ENCODE peak calls at places on chromosomes 4 and X, in ten cellular contexts. One of them, this sample, is unnamed. For H3K27me3, the result is how much of the 10 kb centered on the place peaks cover.

GRCh38 chr4:146053901-146054300 is 115.3 kb upstream of the ZNF827 start:
- DNase-seq in hepatocyte: no peak
- DNase-seq in brain microvascular endothelial cell: peak
- DNase-seq in neural progenitor cell: no peak
- DNase-seq in cardiac muscle cell: no peak
- DNase-seq in RWPE2: no peak
- DNase-seq in pancreas: no peak
- DNase-seq in naive thymus-derived CD4-positive, alpha-beta T cell: no peak
- DNase-seq in CD8-positive, alpha-beta memory T cell: no peak
- DNase-seq in SJSA1: no peak
- DNase-seq in this sample: no peak

GRCh38 chrX:40174594-40175415 is 77.0 kb upstream of the BCOR start:
- DNase-seq in naive thymus-derived CD4-positive, alpha-beta T cell: peak
- DNase-seq in brain microvascular endothelial cell: peak
- DNase-seq in SJSA1: peak
- DNase-seq in hepatocyte: peak
- DNase-seq in pancreas: peak
- DNase-seq in RWPE2: no peak
- DNase-seq in cardiac muscle cell: peak
- DNase-seq in CD8-positive, alpha-beta memory T cell: peak
- DNase-seq in neural progenitor cell: peak
- DNase-seq in this sample: peak

GRCh38 chr4:41963105-41963504 is 18.5 kb upstream of the DCAF4L1 start:
- DNase-seq in naive thymus-derived CD4-positive, alpha-beta T cell: no peak
- DNase-seq in cardiac muscle cell: peak
- DNase-seq in RWPE2: no peak
- DNase-seq in SJSA1: peak
- DNase-seq in brain microvascular endothelial cell: peak
- DNase-seq in pancreas: no peak
- DNase-seq in CD8-positive, alpha-beta memory T cell: no peak
- DNase-seq in neural progenitor cell: peak
- DNase-seq in hepatocyte: peak
- DNase-seq in this sample: no peak

GRCh38 chrX:103538728-103539127 is 19.4 kb upstream of the RAB40A start:
- DNase-seq in CD8-positive, alpha-beta memory T cell: no peak
- DNase-seq in pancreas: no peak
- DNase-seq in neural progenitor cell: no peak
- DNase-seq in brain microvascular endothelial cell: no peak
- DNase-seq in hepatocyte: peak
- DNase-seq in RWPE2: no peak
- DNase-seq in cardiac muscle cell: no peak
- DNase-seq in SJSA1: no peak
- DNase-seq in naive thymus-derived CD4-positive, alpha-beta T cell: no peak
- DNase-seq in this sample: no peak

GRCh38 chr4:22237155-22237751 is 278.6 kb downstream of the ADGRA3 start:
- DNase-seq in RWPE2: no peak
- DNase-seq in CD8-positive, alpha-beta memory T cell: no peak
- DNase-seq in neural progenitor cell: peak
- DNase-seq in SJSA1: no peak
- DNase-seq in naive thymus-derived CD4-positive, alpha-beta T cell: peak
- DNase-seq in brain microvascular endothelial cell: no peak
- DNase-seq in pancreas: peak
- DNase-seq in hepatocyte: peak
- DNase-seq in cardiac muscle cell: peak
- DNase-seq in this sample: peak

GRCh38 chr4:8754634-8755589 is 116.7 kb downstream of the HMX1 start:
- DNase-seq in pancreas: peak
- DNase-seq in neural progenitor cell: no peak
- DNase-seq in RWPE2: no peak
- DNase-seq in naive thymus-derived CD4-positive, alpha-beta T cell: no peak
- DNase-seq in hepatocyte: no peak
- DNase-seq in cardiac muscle cell: no peak
- DNase-seq in SJSA1: no peak
- DNase-seq in brain microvascular endothelial cell: no peak
- DNase-seq in CD8-positive, alpha-beta memory T cell: no peak
- DNase-seq in this sample: peak

GRCh38 chr4:10030946-10031662 is 9.8 kb upstream of the SLC2A9 start:
- DNase-seq in brain microvascular endothelial cell: peak
- DNase-seq in cardiac muscle cell: no peak
- DNase-seq in hepatocyte: no peak
- DNase-seq in neural progenitor cell: no peak
- DNase-seq in CD8-positive, alpha-beta memory T cell: no peak
- DNase-seq in SJSA1: no peak
- DNase-seq in naive thymus-derived CD4-positive, alpha-beta T cell: no peak
- DNase-seq in RWPE2: no peak
- DNase-seq in pancreas: no peak
- DNase-seq in this sample: no peak

GRCh38 chr4:7312691-7313090 is 120.4 kb downstream of the SORCS2 start:
- DNase-seq in brain microvascular endothelial cell: no peak
- DNase-seq in naive thymus-derived CD4-positive, alpha-beta T cell: no peak
- DNase-seq in CD8-positive, alpha-beta memory T cell: no peak
- DNase-seq in cardiac muscle cell: no peak
- DNase-seq in hepatocyte: no peak
- DNase-seq in pancreas: no peak
- DNase-seq in neural progenitor cell: no peak
- DNase-seq in SJSA1: no peak
- DNase-seq in RWPE2: no peak
- DNase-seq in this sample: no peak

GRCh38 chr4:152970102-152970820 is 34.1 kb downstream of the FHDC1 start:
- DNase-seq in hepatocyte: no peak
- DNase-seq in pancreas: no peak
- DNase-seq in brain microvascular endothelial cell: no peak
- DNase-seq in RWPE2: no peak
- DNase-seq in neural progenitor cell: no peak
- DNase-seq in CD8-positive, alpha-beta memory T cell: no peak
- DNase-seq in SJSA1: peak
- DNase-seq in naive thymus-derived CD4-positive, alpha-beta T cell: no peak
- DNase-seq in cardiac muscle cell: no peak
- DNase-seq in this sample: no peak

GRCh38 chr4:152971053-152971452 is 34.9 kb downstream of the FHDC1 start:
- DNase-seq in hepatocyte: no peak
- DNase-seq in CD8-positive, alpha-beta memory T cell: no peak
- DNase-seq in neural progenitor cell: no peak
- DNase-seq in RWPE2: no peak
- DNase-seq in SJSA1: no peak
- DNase-seq in brain microvascular endothelial cell: no peak
- DNase-seq in naive thymus-derived CD4-positive, alpha-beta T cell: no peak
- DNase-seq in pancreas: no peak
- DNase-seq in cardiac muscle cell: no peak
- DNase-seq in this sample: no peak

GRCh38 chr4:152973614-152974200 is 37.6 kb downstream of the FHDC1 start:
- DNase-seq in RWPE2: no peak
- DNase-seq in SJSA1: no peak
- DNase-seq in cardiac muscle cell: no peak
- DNase-seq in hepatocyte: no peak
- DNase-seq in naive thymus-derived CD4-positive, alpha-beta T cell: no peak
- DNase-seq in brain microvascular endothelial cell: no peak
- DNase-seq in neural progenitor cell: no peak
- DNase-seq in pancreas: no peak
- DNase-seq in CD8-positive, alpha-beta memory T cell: no peak
- DNase-seq in this sample: no peak

GRCh38 chr4:152974732-152975614 is 38.9 kb downstream of the FHDC1 start:
- DNase-seq in neural progenitor cell: no peak
- DNase-seq in cardiac muscle cell: no peak
- DNase-seq in RWPE2: no peak
- DNase-seq in hepatocyte: no peak
- DNase-seq in SJSA1: no peak
- DNase-seq in CD8-positive, alpha-beta memory T cell: no peak
- DNase-seq in naive thymus-derived CD4-positive, alpha-beta T cell: no peak
- DNase-seq in pancreas: no peak
- DNase-seq in brain microvascular endothelial cell: no peak
- DNase-seq in this sample: no peak

GRCh38 chr4:152972821-152973613 is 36.9 kb downstream of the FHDC1 start:
- DNase-seq in SJSA1: peak
- DNase-seq in brain microvascular endothelial cell: peak
- DNase-seq in naive thymus-derived CD4-positive, alpha-beta T cell: no peak
- DNase-seq in RWPE2: no peak
- DNase-seq in CD8-positive, alpha-beta memory T cell: no peak
- DNase-seq in hepatocyte: no peak
- DNase-seq in neural progenitor cell: no peak
- DNase-seq in pancreas: no peak
- DNase-seq in cardiac muscle cell: no peak
- DNase-seq in this sample: no peak
- H3K27ac ChIP-seq in SJSA1: peak
- H3K27ac ChIP-seq in brain microvascular endothelial cell: no peak
- H3K27ac ChIP-seq in naive thymus-derived CD4-positive, alpha-beta T cell: no peak
- H3K27ac ChIP-seq in RWPE2: peak
- H3K27ac ChIP-seq in CD8-positive, alpha-beta memory T cell: no peak
- H3K27ac ChIP-seq in hepatocyte: no peak
- H3K27ac ChIP-seq in neural progenitor cell: no peak
- H3K27ac ChIP-seq in pancreas: no peak
- H3K27ac ChIP-seq in cardiac muscle cell: no peak
- H3K27ac ChIP-seq in this sample: no peak

DNA sequence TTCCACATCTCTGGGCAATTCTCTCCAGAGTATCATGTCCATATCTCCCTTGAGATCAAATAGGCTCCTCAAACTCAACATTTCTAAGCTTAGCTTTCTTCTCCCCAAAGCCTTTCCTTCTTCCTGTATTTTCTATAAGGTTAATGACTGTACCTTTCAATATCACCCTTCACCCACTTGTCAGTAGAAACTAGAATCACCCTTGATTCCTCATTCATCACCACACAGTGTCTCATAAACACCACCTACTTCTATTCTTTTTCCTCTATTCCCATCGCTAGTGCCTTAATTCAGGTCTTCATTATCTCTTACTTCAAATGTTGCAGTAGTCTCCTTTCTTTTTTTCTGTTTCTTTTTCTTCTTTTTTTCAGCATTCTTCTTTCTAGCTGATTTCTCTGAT is 28.3 kb upstream of the SMS start:
- DNase-seq in cardiac muscle cell: no peak
- DNase-seq in brain microvascular endothelial cell: no peak
- DNase-seq in neural progenitor cell: no peak
- DNase-seq in pancreas: no peak
- DNase-seq in hepatocyte: no peak
- DNase-seq in RWPE2: no peak
- DNase-seq in naive thymus-derived CD4-positive, alpha-beta T cell: no peak
- DNase-seq in SJSA1: no peak
- DNase-seq in CD8-positive, alpha-beta memory T cell: no peak
- DNase-seq in this sample: no peak
- H3K27me3 ChIP-seq in cardiac muscle cell: under half
- H3K27me3 ChIP-seq in brain microvascular endothelial cell: under half
- H3K27me3 ChIP-seq in neural progenitor cell: under half
- H3K27me3 ChIP-seq in pancreas: under half
- H3K27me3 ChIP-seq in hepatocyte: under half
- H3K27me3 ChIP-seq in RWPE2: under half
- H3K27me3 ChIP-seq in naive thymus-derived CD4-positive, alpha-beta T cell: under half
- H3K27me3 ChIP-seq in SJSA1: under half
- H3K27me3 ChIP-seq in CD8-positive, alpha-beta memory T cell: under half
- H3K27me3 ChIP-seq in this sample: under half

GRCh38 chr4:138115053-138115452 is 127.1 kb downstream of the SLC7A11 start:
- DNase-seq in CD8-positive, alpha-beta memory T cell: no peak
- DNase-seq in pancreas: no peak
- DNase-seq in RWPE2: no peak
- DNase-seq in brain microvascular endothelial cell: no peak
- DNase-seq in hepatocyte: no peak
- DNase-seq in cardiac muscle cell: no peak
- DNase-seq in neural progenitor cell: no peak
- DNase-seq in SJSA1: no peak
- DNase-seq in naive thymus-derived CD4-positive, alpha-beta T cell: no peak
- DNase-seq in this sample: no peak

GRCh38 chr4:138112389-138112788 is 129.8 kb downstream of the SLC7A11 start:
- DNase-seq in CD8-positive, alpha-beta memory T cell: no peak
- DNase-seq in cardiac muscle cell: no peak
- DNase-seq in naive thymus-derived CD4-positive, alpha-beta T cell: no peak
- DNase-seq in brain microvascular endothelial cell: no peak
- DNase-seq in RWPE2: no peak
- DNase-seq in neural progenitor cell: no peak
- DNase-seq in hepatocyte: no peak
- DNase-seq in pancreas: no peak
- DNase-seq in SJSA1: no peak
- DNase-seq in this sample: no peak

GRCh38 chr4:138114434-138114833 is 127.7 kb downstream of the SLC7A11 start:
- DNase-seq in brain microvascular endothelial cell: no peak
- DNase-seq in SJSA1: no peak
- DNase-seq in CD8-positive, alpha-beta memory T cell: no peak
- DNase-seq in neural progenitor cell: no peak
- DNase-seq in hepatocyte: no peak
- DNase-seq in naive thymus-derived CD4-positive, alpha-beta T cell: no peak
- DNase-seq in pancreas: no peak
- DNase-seq in RWPE2: no peak
- DNase-seq in cardiac muscle cell: no peak
- DNase-seq in this sample: no peak

GRCh38 chr4:138113819-138114415 is 128.2 kb downstream of the SLC7A11 start:
- DNase-seq in cardiac muscle cell: no peak
- DNase-seq in SJSA1: no peak
- DNase-seq in pancreas: no peak
- DNase-seq in neural progenitor cell: no peak
- DNase-seq in brain microvascular endothelial cell: no peak
- DNase-seq in naive thymus-derived CD4-positive, alpha-beta T cell: no peak
- DNase-seq in hepatocyte: no peak
- DNase-seq in RWPE2: no peak
- DNase-seq in CD8-positive, alpha-beta memory T cell: no peak
- DNase-seq in this sample: no peak

DNA sequence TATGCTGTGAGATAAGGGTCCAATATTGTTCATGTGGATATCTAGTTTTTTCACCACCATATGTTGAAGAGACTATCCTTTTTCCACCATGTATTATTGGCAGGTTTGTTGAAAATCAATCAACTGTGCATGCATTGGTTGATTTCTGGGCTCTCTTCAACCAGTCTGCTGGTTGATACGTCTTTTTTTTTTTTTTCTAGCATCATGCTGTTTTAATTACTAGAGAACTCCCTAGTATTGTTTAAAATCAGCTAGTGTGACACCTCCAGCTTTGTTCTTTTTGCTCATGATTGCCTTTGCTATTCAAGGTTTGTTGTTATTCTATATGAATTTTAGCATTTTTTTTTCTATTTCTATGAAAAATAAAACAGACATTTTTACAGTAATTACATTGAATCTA is 123.9 kb downstream of the SLC7A11 start:
- DNase-seq in hepatocyte: no peak
- DNase-seq in neural progenitor cell: no peak
- DNase-seq in RWPE2: no peak
- DNase-seq in pancreas: no peak
- DNase-seq in naive thymus-derived CD4-positive, alpha-beta T cell: no peak
- DNase-seq in cardiac muscle cell: no peak
- DNase-seq in CD8-positive, alpha-beta memory T cell: no peak
- DNase-seq in brain microvascular endothelial cell: no peak
- DNase-seq in SJSA1: no peak
- DNase-seq in this sample: no peak
- H3K27ac ChIP-seq in hepatocyte: no peak
- H3K27ac ChIP-seq in neural progenitor cell: no peak
- H3K27ac ChIP-seq in RWPE2: no peak
- H3K27ac ChIP-seq in pancreas: no peak
- H3K27ac ChIP-seq in naive thymus-derived CD4-positive, alpha-beta T cell: no peak
- H3K27ac ChIP-seq in cardiac muscle cell: no peak
- H3K27ac ChIP-seq in CD8-positive, alpha-beta memory T cell: no peak
- H3K27ac ChIP-seq in brain microvascular endothelial cell: no peak
- H3K27ac ChIP-seq in SJSA1: no peak
- H3K27ac ChIP-seq in this sample: no peak

DNA sequence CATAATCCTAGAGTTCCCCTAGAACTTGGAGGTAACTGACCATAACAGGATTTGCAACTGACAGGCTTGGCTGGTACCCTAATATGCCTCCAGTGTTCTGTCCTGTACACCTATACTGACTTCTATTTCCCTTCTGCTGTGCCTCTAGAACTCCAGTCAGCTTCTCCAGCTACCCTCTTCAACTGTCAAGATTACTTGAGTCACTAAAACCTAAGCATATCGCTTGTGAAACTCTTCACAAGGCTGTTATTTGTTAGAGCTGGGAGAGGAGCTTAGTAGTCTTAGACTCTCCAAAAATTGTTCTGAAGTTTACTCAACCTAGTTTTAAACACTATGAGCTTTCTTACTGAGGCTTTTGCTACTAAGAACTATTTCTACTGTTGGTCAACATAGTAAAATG is 52.0 kb downstream of the CCNG2 start:
- DNase-seq in RWPE2: no peak
- DNase-seq in CD8-positive, alpha-beta memory T cell: no peak
- DNase-seq in SJSA1: no peak
- DNase-seq in hepatocyte: no peak
- DNase-seq in pancreas: no peak
- DNase-seq in cardiac muscle cell: peak
- DNase-seq in naive thymus-derived CD4-positive, alpha-beta T cell: no peak
- DNase-seq in brain microvascular endothelial cell: no peak
- DNase-seq in neural progenitor cell: no peak
- DNase-seq in this sample: no peak
- H3K27me3 ChIP-seq in RWPE2: under half
- H3K27me3 ChIP-seq in CD8-positive, alpha-beta memory T cell: under half
- H3K27me3 ChIP-seq in SJSA1: under half
- H3K27me3 ChIP-seq in hepatocyte: under half
- H3K27me3 ChIP-seq in pancreas: under half
- H3K27me3 ChIP-seq in cardiac muscle cell: under half
- H3K27me3 ChIP-seq in naive thymus-derived CD4-positive, alpha-beta T cell: under half
- H3K27me3 ChIP-seq in brain microvascular endothelial cell: under half
- H3K27me3 ChIP-seq in neural progenitor cell: under half
- H3K27me3 ChIP-seq in this sample: under half

This sample was measured in right lobe of liver.